ENCODE peak calls at places on chromosomes 13 and 19, in five cellular contexts. G is HCT116, A is body of pancreas, D is A549, E is IMR-90. T is an unnamed sample.

GRCh38 chr19:42409477-42409876 is 17.7 kb downstream of the LIPE start:
- ATAC-seq in G (peak; percentile 12), A (peak; percentile 50), D (no peak), E (no peak), T (peak; percentile 52)

GRCh38 chr19:39847525-39847924 is 1.3 kb upstream of the FBL start:
- ATAC-seq in G (no peak), A (no peak), D (no peak), E (no peak), T (no peak)

GRCh38 chr19:12825259-12826131 is 8.9 kb downstream of the RTBDN start:
- ATAC-seq in G (peak; percentile 90), A (no peak), D (peak; percentile 86), E (peak; percentile 50), T (no peak)

GRCh38 chr19:38384209-38385027 is 3.4 kb downstream of the GGN start:
- ATAC-seq in G (no peak), A (no peak), D (peak; percentile 60), E (no peak), T (no peak)

GRCh38 chr13:21837841-21838551 is 167.1 kb downstream of the FGF9 start:
- ATAC-seq in G (no peak), A (no peak), D (no peak), E (peak; percentile 84), T (peak; percentile 62)

GRCh38 chr13:42474954-42475353 is 99.0 kb upstream of the TNFSF11 start:
- ATAC-seq in G (no peak), A (no peak), D (no peak), E (no peak), T (no peak)

GRCh38 chr13:79780240-79780639 is 299.3 kb downstream of the NDFIP2 start:
- ATAC-seq in G (no peak), A (no peak), D (no peak), E (no peak), T (peak; percentile 13)

GRCh38 chr13:23320926-23321533 is 112.5 kb downstream of the SACS start:
- ATAC-seq in G (peak; percentile 56), A (no peak), D (peak; percentile 76), E (peak; percentile 15), T (peak; percentile 22)

GRCh38 chr13:39148513-39148961 is 110.3 kb downstream of the NHLRC3 start:
- ATAC-seq in G (no peak), A (peak; percentile 42), D (no peak), E (no peak), T (peak; percentile 80)

GRCh38 chr13:110119943-110120905 is 186.7 kb downstream of the COL4A1 start:
- ATAC-seq in G (no peak), A (no peak), D (peak; percentile 80), E (no peak), T (no peak)

GRCh38 chr19:46147791-46148288 is at the start of gene IGFL2:
- ATAC-seq in G (peak; percentile 32), A (no peak), D (no peak), E (no peak), T (no peak)

GRCh38 chr19:15199652-15200574 is 882 bp downstream of the NOTCH3 start:
- ATAC-seq in G (no peak), A (peak; percentile 10), D (no peak), E (peak; percentile 44), T (no peak)

GRCh38 chr13:98026457-98026857 is 73.0 kb downstream of the IPO5 start:
- ATAC-seq in G (peak; percentile 24), A (no peak), D (peak; percentile 37), E (peak; percentile 8), T (no peak)

GRCh38 chr19:40718774-40719391 is 2.0 kb downstream of the ITPKC start:
- ATAC-seq in G (peak; percentile 41), A (peak; percentile 23), D (peak; percentile 4), E (no peak), T (no peak)

GRCh38 chr19:52048604-52049493 is at the start of gene ZNF432:
- ATAC-seq in G (peak; percentile 70), A (peak; percentile 93), D (peak; percentile 99), E (peak; percentile 97), T (peak; percentile 98)

GRCh38 chr13:96089749-96090239 is at the start of gene HS6ST3:
- ATAC-seq in G (peak; percentile 91), A (peak; percentile 86), D (peak; percentile 83), E (peak; percentile 65), T (peak; percentile 49)

GRCh38 chr13:42395066-42395821 is 123.3 kb downstream of the AKAP11 start:
- ATAC-seq in G (no peak), A (no peak), D (no peak), E (no peak), T (no peak)

GRCh38 chr19:43416951-43417623 is 2.4 kb downstream of the TEX101 start:
- ATAC-seq in G (no peak), A (no peak), D (no peak), E (no peak), T (no peak)

DNA sequence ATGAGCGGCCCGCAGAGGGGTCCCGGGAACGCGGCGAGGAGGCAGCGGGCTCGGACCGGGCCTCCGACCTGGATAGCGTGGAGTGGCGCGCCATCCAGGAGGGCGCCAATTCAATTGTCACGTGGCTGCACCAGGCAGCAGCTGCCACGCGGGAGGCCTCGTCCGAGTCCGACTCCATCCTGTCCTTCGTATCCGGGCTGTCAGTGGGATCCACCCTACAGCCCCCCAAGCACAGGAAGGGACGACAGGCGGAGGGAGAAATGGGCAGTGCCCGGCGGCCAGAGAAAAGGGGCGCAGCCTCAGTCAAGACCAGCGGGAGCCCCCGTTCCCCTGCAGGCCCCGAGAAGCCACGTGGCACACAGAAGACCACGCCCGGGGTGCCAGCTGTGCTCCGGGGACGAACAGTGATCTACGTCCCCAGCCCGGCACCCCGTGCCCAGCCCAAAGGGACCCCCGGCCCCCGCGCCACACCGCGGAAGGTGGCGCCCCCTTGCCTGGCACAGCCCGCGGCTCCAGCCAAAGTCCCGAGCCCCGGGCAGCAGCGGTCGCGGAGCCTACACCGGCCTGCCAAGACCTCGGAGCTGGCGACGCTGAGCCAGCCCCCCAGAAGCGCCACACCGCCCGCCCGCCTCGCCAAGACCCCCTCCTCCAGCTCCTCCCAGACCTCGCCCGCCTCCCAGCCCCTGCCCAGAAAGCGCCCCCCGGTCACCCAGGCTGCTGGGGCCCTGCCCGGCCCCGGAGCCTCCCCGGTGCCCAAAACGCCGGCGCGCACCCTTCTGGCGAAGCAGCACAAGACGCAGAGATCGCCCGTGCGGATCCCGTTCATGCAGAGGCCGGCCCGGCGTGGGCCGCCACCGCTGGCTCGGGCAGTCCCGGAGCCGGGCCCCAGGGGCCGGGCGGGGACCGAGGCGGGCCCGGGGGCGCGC is 10.5 kb downstream of the C19orf25 start:
- ATAC-seq in G (peak; percentile 33), A (peak; percentile 16), D (peak; percentile 65), E (peak; percentile 27), T (no peak)
- TF ChIP-seq POLR2A in G (no peak), A (no peak), D (no peak), E (no peak), T (no peak)

GRCh38 chr13:33727356-33728083 is 90.4 kb upstream of the RFC3 start:
- ATAC-seq in G (no peak), A (no peak), D (no peak), E (no peak), T (no peak)
- TF ChIP-seq POLR2A in G (no peak), A (no peak), D (no peak), E (no peak), T (no peak)

GRCh38 chr19:33391631-33392249 is 18.2 kb downstream of the CEBPG start:
- ATAC-seq in G (no peak), A (no peak), D (peak; percentile 21), E (no peak), T (no peak)

GRCh38 chr19:33394006-33394722 is 20.7 kb downstream of the CEBPG start:
- ATAC-seq in G (no peak), A (peak; percentile 22), D (peak; percentile 7), E (peak; percentile 70), T (peak; percentile 63)

GRCh38 chr19:33393286-33394005 is 19.9 kb downstream of the CEBPG start:
- ATAC-seq in G (no peak), A (no peak), D (no peak), E (no peak), T (no peak)

GRCh38 chr19:33390908-33391630 is 17.6 kb downstream of the CEBPG start:
- ATAC-seq in G (no peak), A (no peak), D (no peak), E (no peak), T (no peak)

DNA sequence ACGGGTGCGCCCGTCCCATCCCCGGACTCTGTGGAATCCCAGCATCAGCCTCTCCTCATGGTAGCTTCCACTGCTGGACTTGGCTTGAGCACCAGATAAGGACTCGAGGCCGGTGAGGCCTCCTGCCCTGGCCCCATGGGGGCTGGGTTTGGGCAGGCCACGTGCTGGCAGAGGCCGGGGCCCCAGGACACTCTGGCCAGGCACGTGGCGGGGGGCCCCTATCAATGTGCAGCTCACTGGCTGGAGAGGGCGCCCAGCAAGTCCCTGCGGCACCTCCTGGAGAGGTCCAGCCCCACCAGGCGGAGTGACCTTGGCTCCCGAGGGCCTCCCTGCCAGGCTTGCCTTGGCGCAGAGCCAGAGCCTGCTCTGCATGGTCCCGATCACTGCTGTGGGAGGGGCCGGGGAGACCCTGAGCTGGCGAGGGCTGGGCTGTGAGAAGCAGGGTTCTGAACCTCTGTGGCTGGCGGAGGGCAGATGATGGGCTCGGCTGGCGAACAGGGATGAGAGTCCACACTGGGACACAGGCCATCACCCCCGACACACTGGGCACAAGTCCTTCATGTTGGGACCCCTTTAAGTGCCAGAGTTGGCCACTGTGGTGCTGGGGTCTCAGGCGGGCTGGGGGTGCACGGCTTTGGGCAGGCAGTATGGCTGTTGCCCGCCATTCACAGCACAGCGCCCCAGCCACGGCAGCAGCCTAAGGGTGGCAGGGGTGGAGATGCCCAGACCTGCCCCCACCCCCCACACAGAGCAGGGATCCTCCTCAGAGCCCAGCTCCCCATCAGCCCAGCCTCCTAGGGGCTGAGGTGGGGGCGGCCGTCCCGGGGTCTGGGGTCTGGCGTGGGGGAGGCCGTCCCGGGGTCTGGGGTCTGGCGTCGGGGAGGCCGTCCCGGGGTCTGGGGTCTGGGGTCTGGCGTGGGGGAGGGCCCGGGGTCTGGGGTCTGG is 19.1 kb downstream of the CEBPG start:
- ATAC-seq in G (no peak), A (peak; percentile 27), D (peak; percentile 2), E (no peak), T (no peak)
- TF ChIP-seq POLR2A in G (no peak), A (no peak), D (no peak), E (no peak), T (no peak)

DNA sequence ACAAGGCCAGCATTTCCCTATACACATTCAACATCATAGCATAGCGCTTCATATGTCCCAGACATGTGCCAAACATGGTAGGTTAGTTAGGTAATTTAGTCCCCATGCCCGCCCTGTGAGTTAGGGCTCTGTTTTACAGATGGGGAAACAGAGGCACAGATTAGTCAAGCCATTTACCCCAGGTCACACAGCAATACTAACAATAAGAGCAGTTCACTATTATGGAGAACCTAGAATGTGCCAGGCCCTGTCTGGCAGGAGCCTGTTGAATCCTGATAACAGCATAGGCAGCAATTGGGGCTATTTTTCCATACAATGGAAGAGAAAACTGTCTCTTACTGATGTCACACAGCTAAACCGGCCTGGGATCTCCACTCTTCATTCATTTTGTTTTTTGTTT is 6.5 kb upstream of the PPP1R37 start:
- ATAC-seq in G (no peak), A (no peak), D (no peak), E (no peak), T (no peak)
- TF ChIP-seq POLR2A in G (no peak), A (no peak), D (no peak), E (no peak), T (no peak)